ENCODE peak calls at places on chromosomes 4 and X, in ten cellular contexts. W is right lobe of liver, E is PC-3, L is adrenal gland, Q is psoas muscle, P is heart right ventricle, H is Peyer's patch, U is GM12878, Z is heart left ventricle, C is sigmoid colon. I is an unnamed sample. For H3K27me3, the result is how much of the 10 kb centered on the place peaks cover.

GRCh38 chrX:136768469-136769084 is 12.2 kb downstream of the ARHGEF6 start:
- DNase-seq in W (no peak), E (peak), L (peak), Q (peak), P (no peak), H (no peak), U (no peak), Z (peak), C (peak), I (peak)

GRCh38 chr4:45954280-45954679 is 169.6 kb downstream of the GABRG1 start:
- DNase-seq in W (no peak), E (no peak), L (no peak), Q (no peak), P (no peak), H (no peak), U (no peak), Z (no peak), C (no peak), I (no peak)

GRCh38 chr4:18071894-18072293 is 50.3 kb upstream of the LCORL start:
- DNase-seq in W (no peak), E (no peak), L (no peak), Q (no peak), P (no peak), H (no peak), U (no peak), Z (no peak), C (no peak), I (no peak)

GRCh38 chrX:19064175-19064574 is 58.1 kb downstream of the ADGRG2 start:
- DNase-seq in W (no peak), E (peak), L (no peak), Q (no peak), P (no peak), H (no peak), U (no peak), Z (no peak), C (no peak), I (no peak)

GRCh38 chrX:150602296-150602695 is 33.9 kb downstream of the MTM1 start:
- DNase-seq in W (no peak), E (no peak), L (no peak), Q (no peak), P (no peak), H (no peak), U (no peak), Z (no peak), C (no peak), I (no peak)

GRCh38 chr4:130574215-130574614 is 1478.3 kb downstream of the C4orf33 start:
- DNase-seq in W (no peak), E (no peak), L (no peak), Q (no peak), P (no peak), H (no peak), U (no peak), Z (no peak), C (no peak), I (no peak)

GRCh38 chr4:98586231-98586630 is 72.2 kb downstream of the TSPAN5 start:
- DNase-seq in W (no peak), E (no peak), L (no peak), Q (no peak), P (no peak), H (no peak), U (no peak), Z (no peak), C (no peak), I (no peak)

GRCh38 chrX:136750364-136750763 is 30.4 kb downstream of the ARHGEF6 start:
- DNase-seq in W (no peak), E (no peak), L (no peak), Q (no peak), P (no peak), H (no peak), U (no peak), Z (no peak), C (no peak), I (no peak)

GRCh38 chr4:125421547-125421946 is 106.8 kb downstream of the FAT4 start:
- DNase-seq in W (no peak), E (no peak), L (no peak), Q (no peak), P (no peak), H (no peak), U (no peak), Z (no peak), C (no peak), I (no peak)

GRCh38 chr4:164648151-164648848 is 105.6 kb upstream of the SMIM31 start:
- DNase-seq in W (no peak), E (peak), L (no peak), Q (no peak), P (no peak), H (no peak), U (no peak), Z (no peak), C (no peak), I (no peak)

GRCh38 chr4:183200453-183200852 is 101.4 kb downstream of the WWC2 start:
- DNase-seq in W (no peak), E (peak), L (peak), Q (peak), P (peak), H (no peak), U (no peak), Z (peak), C (no peak), I (peak)

GRCh38 chrX:39953879-39954278 is 143.9 kb downstream of the BCOR start:
- DNase-seq in W (peak), E (peak), L (no peak), Q (no peak), P (peak), H (peak), U (no peak), Z (peak), C (peak), I (peak)

GRCh38 chr4:55080174-55080865 is 45.1 kb downstream of the KDR start:
- DNase-seq in W (no peak), E (no peak), L (no peak), Q (no peak), P (no peak), H (no peak), U (no peak), Z (no peak), C (no peak), I (no peak)

GRCh38 chrX:38575888-38576287 is 14.5 kb downstream of the TSPAN7 start:
- DNase-seq in W (no peak), E (no peak), L (no peak), Q (no peak), P (no peak), H (no peak), U (no peak), Z (no peak), C (no peak), I (no peak)

GRCh38 chr4:31141141-31141811 is 421.1 kb downstream of the PCDH7 start:
- DNase-seq in W (no peak), E (no peak), L (no peak), Q (no peak), P (no peak), H (no peak), U (no peak), Z (no peak), C (no peak), I (no peak)

GRCh38 chr4:13656569-13656988 is 29.1 kb upstream of the BOD1L1 start:
- DNase-seq in W (peak), E (peak), L (peak), Q (peak), P (peak), H (peak), U (peak), Z (peak), C (peak), I (peak)

GRCh38 chr4:189500970-189501369 is 439.7 kb upstream of the FRG1 start:
- DNase-seq in W (no peak), E (no peak), L (no peak), Q (no peak), P (no peak), H (no peak), U (no peak), Z (no peak), C (no peak), I (no peak)

GRCh38 chr4:98994474-98995182 is 893 bp upstream of the METAP1 start:
- DNase-seq in W (no peak), E (no peak), L (no peak), Q (no peak), P (no peak), H (no peak), U (no peak), Z (no peak), C (no peak), I (no peak)

GRCh38 chrX:45445745-45446412 is 245.2 kb upstream of the DIPK2B start:
- DNase-seq in W (no peak), E (peak), L (no peak), Q (no peak), P (no peak), H (no peak), U (no peak), Z (no peak), C (no peak), I (no peak)

GRCh38 chrX:150984164-150984824 is 1.2 kb downstream of the HMGB3 start:
- DNase-seq in W (no peak), E (no peak), L (no peak), Q (no peak), P (no peak), H (no peak), U (no peak), Z (no peak), C (no peak), I (no peak)

GRCh38 chr4:152258391-152258790 is 277.5 kb downstream of the FBXW7 start:
- DNase-seq in W (no peak), E (no peak), L (no peak), Q (no peak), P (no peak), H (no peak), U (no peak), Z (no peak), C (no peak), I (no peak)

GRCh38 chr4:125677665-125678307 is 363.0 kb downstream of the FAT4 start:
- DNase-seq in W (no peak), E (no peak), L (no peak), Q (no peak), P (no peak), H (no peak), U (no peak), Z (no peak), C (no peak), I (no peak)

GRCh38 chr4:70788733-70789132 is 51.0 kb downstream of the GRSF1 start:
- DNase-seq in W (no peak), E (no peak), L (no peak), Q (no peak), P (no peak), H (no peak), U (no peak), Z (no peak), C (no peak), I (no peak)

GRCh38 chr4:152344001-152344400 is 191.9 kb downstream of the FBXW7 start:
- DNase-seq in W (no peak), E (no peak), L (no peak), Q (no peak), P (no peak), H (no peak), U (no peak), Z (no peak), C (no peak), I (no peak)

GRCh38 chrX:77014655-77015377 is 432.4 kb upstream of the FGF16 start:
- DNase-seq in W (no peak), E (no peak), L (no peak), Q (no peak), P (no peak), H (no peak), U (no peak), Z (no peak), C (no peak), I (no peak)

GRCh38 chrX:19028560-19028959 is 44.6 kb upstream of the PHKA2 start:
- DNase-seq in W (no peak), E (no peak), L (no peak), Q (no peak), P (no peak), H (no peak), U (no peak), Z (no peak), C (no peak), I (no peak)

GRCh38 chr4:74805601-74806000 is 11.3 kb upstream of the BTC start:
- DNase-seq in W (no peak), E (peak), L (no peak), Q (no peak), P (no peak), H (no peak), U (no peak), Z (no peak), C (no peak), I (no peak)

GRCh38 chr4:72295966-72296557 is 264.3 kb downstream of the NPFFR2 start:
- DNase-seq in W (no peak), E (peak), L (no peak), Q (no peak), P (no peak), H (no peak), U (no peak), Z (no peak), C (no peak), I (no peak)

GRCh38 chr4:32025840-32026459 is 1305.8 kb downstream of the PCDH7 start:
- DNase-seq in W (no peak), E (peak), L (no peak), Q (no peak), P (no peak), H (no peak), U (no peak), Z (no peak), C (no peak), I (no peak)

GRCh38 chrX:75784689-75785491 is at the start of gene MAGEE2:
- DNase-seq in W (no peak), E (no peak), L (peak), Q (no peak), P (no peak), H (no peak), U (no peak), Z (no peak), C (no peak), I (no peak)

GRCh38 chr4:138681000-138681604 is 334.5 kb upstream of the NOCT start:
- DNase-seq in W (peak), E (peak), L (peak), Q (peak), P (peak), H (peak), U (peak), Z (peak), C (peak), I (peak)
- H3K27ac ChIP-seq in W (no peak), E (peak), L (no peak), Q (no peak), P (no peak), H (no peak), U (no peak), Z (no peak), C (no peak), I (no peak)

GRCh38 chr4:8869879-8870646 is 1.6 kb downstream of the HMX1 start:
- DNase-seq in W (no peak), E (no peak), L (no peak), Q (no peak), P (no peak), H (no peak), U (no peak), Z (no peak), C (no peak), I (no peak)

GRCh38 chr4:8871417-8872401 is at the start of gene HMX1:
- DNase-seq in W (no peak), E (no peak), L (no peak), Q (peak), P (peak), H (no peak), U (no peak), Z (no peak), C (no peak), I (no peak)

GRCh38 chr4:8869002-8869878 is 2.4 kb downstream of the HMX1 start:
- DNase-seq in W (no peak), E (no peak), L (no peak), Q (no peak), P (no peak), H (no peak), U (no peak), Z (no peak), C (no peak), I (no peak)

GRCh38 chr4:8872402-8873291 is 1.0 kb upstream of the HMX1 start:
- DNase-seq in W (no peak), E (no peak), L (no peak), Q (no peak), P (no peak), H (no peak), U (no peak), Z (no peak), C (no peak), I (no peak)

DNA sequence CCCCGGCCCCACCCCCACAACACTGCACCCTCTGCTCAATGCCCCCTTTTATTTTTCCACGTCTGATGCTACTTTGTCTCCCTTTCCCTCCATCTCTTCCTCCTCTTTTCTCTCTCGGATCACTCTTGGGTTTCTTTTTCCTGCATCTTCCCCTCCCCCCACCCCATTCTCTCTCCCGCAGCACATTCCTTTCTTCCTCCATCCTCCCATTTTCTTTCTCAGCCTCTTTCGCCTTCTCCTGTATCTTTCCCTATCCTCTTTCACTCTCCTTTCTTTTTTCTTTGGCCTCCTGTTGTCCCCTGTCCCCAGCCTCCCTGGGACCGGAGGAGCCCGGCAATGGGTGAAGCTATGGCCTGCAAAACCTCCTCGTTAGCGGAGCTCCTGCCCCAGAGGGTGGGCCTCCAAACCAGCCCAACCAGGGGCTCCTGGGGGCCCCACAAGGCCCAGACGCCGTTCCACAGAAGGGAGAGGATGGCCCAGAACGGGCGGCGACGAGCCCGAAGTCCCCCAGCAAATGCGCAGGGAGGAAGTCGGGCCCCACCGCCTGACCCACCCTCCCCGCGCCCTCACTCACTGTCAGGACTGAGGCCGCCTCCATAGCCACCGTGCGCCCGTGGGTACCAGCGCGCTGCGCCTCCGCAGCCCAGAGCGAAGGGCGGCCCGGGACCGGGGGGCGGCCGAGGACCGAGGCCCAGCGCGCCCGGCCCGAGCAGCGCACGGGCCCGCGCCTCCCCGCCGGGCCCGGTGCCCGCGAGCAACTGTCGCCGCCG is 807 bp downstream of the HMX1 start:
- DNase-seq in W (no peak), E (no peak), L (no peak), Q (no peak), P (no peak), H (no peak), U (no peak), Z (no peak), C (no peak), I (no peak)
- H3K27me3 ChIP-seq in W (under half), E (under half), L (half or more), Q (half or more), P (under half), H (under half), U (under half), Z (half or more), C (half or more), I (half or more)

GRCh38 chrX:53244610-53245009 is 19.6 kb upstream of the KDM5C start:
- DNase-seq in W (no peak), E (peak), L (no peak), Q (no peak), P (no peak), H (no peak), U (no peak), Z (no peak), C (no peak), I (no peak)
- TF ChIP-seq CTCF in W (peak), E (peak), L (peak), Q (peak), P (peak), H (no peak), U (no peak), Z (peak), C (no peak), I (no peak)

GRCh38 chr4:19372365-19372764 is 879.3 kb upstream of the SLIT2 start:
- DNase-seq in W (no peak), E (no peak), L (no peak), Q (no peak), P (no peak), H (no peak), U (no peak), Z (no peak), C (no peak), I (no peak)

GRCh38 chr4:19368800-19369199 is 882.9 kb upstream of the SLIT2 start:
- DNase-seq in W (no peak), E (no peak), L (no peak), Q (no peak), P (no peak), H (no peak), U (no peak), Z (no peak), C (no peak), I (no peak)
- H3K27ac ChIP-seq in W (no peak), E (no peak), L (no peak), Q (no peak), P (no peak), H (no peak), U (no peak), Z (no peak), C (no peak), I (no peak)

DNA sequence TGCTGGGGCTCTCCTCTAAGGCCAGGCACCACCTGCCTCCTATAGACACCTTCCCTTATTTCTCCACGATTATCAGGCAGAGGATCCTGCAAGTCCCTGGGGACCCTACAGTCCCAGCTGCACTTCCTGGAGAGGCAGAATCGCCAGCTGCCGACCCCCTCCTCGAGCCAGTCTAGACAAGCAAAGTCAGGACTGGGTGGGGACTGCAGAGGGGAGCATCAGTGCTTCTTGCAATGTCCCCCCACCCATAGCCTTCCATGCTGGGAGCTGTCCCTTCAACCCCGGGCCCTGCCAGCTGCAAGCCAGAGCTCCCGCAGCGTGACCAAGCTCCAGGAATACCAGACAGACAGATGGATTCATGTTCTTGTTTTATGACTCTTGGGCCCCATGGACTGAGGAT is 1.4 kb upstream of the CRMP1 start:
- DNase-seq in W (no peak), E (no peak), L (no peak), Q (no peak), P (no peak), H (no peak), U (no peak), Z (no peak), C (no peak), I (no peak)
- H3K27me3 ChIP-seq in W (under half), E (half or more), L (half or more), Q (under half), P (under half), H (under half), U (under half), Z (half or more), C (half or more), I (under half)

I was measured in lung.